ENCODE peak calls at places on chromosomes 6 and 20, in five cellular contexts. G, D, S, A and F are unnamed samples.

GRCh38 chr6:157428418-157429202 is 47.6 kb downstream of the ZDHHC14 start:
- DNase-seq in A (no peak), D (no peak), G (no peak), S (peak), F (no peak)

GRCh38 chr6:34982424-34982852 is 93.4 kb downstream of the ANKS1A start:
- DNase-seq in D (peak), A (no peak), S (peak), G (peak), F (peak)

GRCh38 chr20:41888434-41888833 is 270.3 kb upstream of the CHD6 start:
- DNase-seq in G (no peak), A (no peak), S (no peak), D (no peak), F (no peak)

GRCh38 chr20:46559001-46559400 is 8.5 kb upstream of the OCSTAMP start:
- DNase-seq in A (no peak), G (no peak), S (no peak), D (no peak), F (no peak)

GRCh38 chr6:2110504-2110903 is 134.9 kb downstream of the GMDS start:
- DNase-seq in G (peak), S (no peak), D (peak), A (no peak), F (no peak)

GRCh38 chr6:30264731-30265130 is 51.5 kb upstream of the TRIM26 start:
- DNase-seq in G (no peak), A (no peak), S (no peak), D (no peak), F (no peak)

GRCh38 chr20:39961667-39962066 is 727.4 kb downstream of the MAFB start:
- DNase-seq in A (no peak), G (no peak), S (no peak), D (no peak), F (no peak)

GRCh38 chr6:27547157-27548075 is 74.5 kb upstream of the ZNF184 start:
- DNase-seq in A (no peak), S (peak), D (peak), G (peak), F (peak)

GRCh38 chr6:32954983-32955802 is 2.3 kb upstream of the HLA-DMA start:
- DNase-seq in D (peak), A (peak), S (peak), G (no peak), F (peak)

GRCh38 chr20:9392892-9393857 is 121.2 kb upstream of the LAMP5 start:
- DNase-seq in A (peak), G (peak), D (peak), S (peak), F (peak)

GRCh38 chr20:20369353-20370086 is 1.6 kb downstream of the INSM1 start:
- DNase-seq in A (no peak), G (no peak), D (no peak), S (no peak), F (no peak)

GRCh38 chr6:130120731-130121130 is 102.0 kb downstream of the SAMD3 start:
- DNase-seq in G (no peak), S (no peak), D (no peak), A (no peak), F (no peak)

GRCh38 chr6:28225056-28225834 is at the start of gene ZSCAN9:
- DNase-seq in A (no peak), D (peak), S (peak), G (peak), F (peak)

GRCh38 chr20:11431613-11432012 is 486.1 kb upstream of the BTBD3 start:
- DNase-seq in S (no peak), D (no peak), G (no peak), A (no peak), F (no peak)

GRCh38 chr20:47713163-47713562 is 72.1 kb downstream of the SULF2 start:
- DNase-seq in D (no peak), S (peak), A (no peak), G (no peak), F (no peak)

GRCh38 chr6:28005975-28006374 is 48.9 kb downstream of the OR2B6 start:
- DNase-seq in A (no peak), D (no peak), S (no peak), G (no peak), F (no peak)

GRCh38 chr6:51654647-51655046 is 432.8 kb downstream of the PKHD1 start:
- DNase-seq in D (no peak), A (no peak), G (no peak), S (no peak), F (no peak)

GRCh38 chr20:25198663-25199363 is 3.3 kb downstream of the ENTPD6 start:
- DNase-seq in G (no peak), D (no peak), S (no peak), A (peak), F (no peak)

GRCh38 chr6:101281266-101281665 is 112.2 kb upstream of the GRIK2 start:
- DNase-seq in A (no peak), S (no peak), D (no peak), G (no peak), F (no peak)

GRCh38 chr6:37456816-37457560 is 24.0 kb downstream of the CMTR1 start:
- DNase-seq in S (no peak), D (no peak), G (no peak), A (no peak), F (no peak)

GRCh38 chr20:48965189-48965910 is 43.8 kb downstream of the ARFGEF2 start:
- DNase-seq in D (no peak), A (no peak), G (no peak), S (no peak), F (no peak)

GRCh38 chr6:13725052-13725451 is 13.4 kb upstream of the RANBP9 start:
- DNase-seq in A (no peak), G (no peak), S (no peak), D (no peak), F (no peak)

GRCh38 chr20:32804022-32804715 is 15.6 kb upstream of the MAPRE1 start:
- DNase-seq in D (no peak), A (no peak), G (no peak), S (no peak), F (no peak)

GRCh38 chr6:118551673-118552063 is 3.6 kb downstream of the PLN start:
- DNase-seq in G (no peak), S (no peak), D (peak), A (no peak), F (peak)

GRCh38 chr6:137216875-137217553 is 2.2 kb downstream of the IFNGR1 start:
- DNase-seq in G (no peak), D (no peak), A (no peak), S (peak), F (no peak)

GRCh38 chr20:54148947-54149764 is 24.6 kb downstream of the CYP24A1 start:
- DNase-seq in S (peak), G (no peak), A (no peak), D (no peak), F (no peak)

GRCh38 chr20:11851646-11852045 is 66.0 kb upstream of the BTBD3 start:
- DNase-seq in G (no peak), D (no peak), A (no peak), S (no peak), F (no peak)

GRCh38 chr6:93164781-93165180 is 254.6 kb downstream of the EPHA7 start:
- DNase-seq in G (no peak), D (no peak), A (no peak), S (no peak), F (no peak)

GRCh38 chr20:51562027-51562333 is 19.5 kb upstream of the NFATC2 start:
- DNase-seq in G (no peak), A (no peak), D (no peak), S (no peak), F (no peak)

GRCh38 chr6:149723771-149724417 is 6.0 kb upstream of the LATS1 start:
- DNase-seq in A (peak), S (peak), G (peak), D (peak), F (peak)

GRCh38 chr20:4894409-4894808 is 106.9 kb downstream of the SLC23A2 start:
- DNase-seq in S (no peak), A (no peak), G (no peak), D (no peak), F (no peak)

GRCh38 chr20:13353261-13353945 is 132.3 kb downstream of the ISM1 start:
- DNase-seq in A (no peak), G (no peak), D (no peak), S (no peak), F (no peak)

GRCh38 chr6:95431637-95432228 is 145.6 kb upstream of the MANEA start:
- DNase-seq in D (peak), A (peak), G (peak), S (peak), F (peak)

GRCh38 chr6:10014561-10014960 is 400.3 kb downstream of the TFAP2A start:
- DNase-seq in S (no peak), A (no peak), D (no peak), G (no peak), F (no peak)

GRCh38 chr6:112986270-112986669 is 639.1 kb downstream of the RFPL4B start:
- DNase-seq in D (no peak), A (no peak), G (no peak), S (no peak), F (no peak)

GRCh38 chr6:131999545-132000146 is 48.5 kb upstream of the CCN2 start:
- DNase-seq in D (no peak), S (no peak), A (no peak), G (no peak), F (no peak)
- H3K4me2 ChIP-seq in D (no peak), S (no peak), A (no peak), G (no peak), F (no peak)

GRCh38 chr6:111722220-111722731 is 116.6 kb upstream of the TRAF3IP2 start:
- DNase-seq in D (peak), A (no peak), G (no peak), S (no peak), F (no peak)
- H3K4me2 ChIP-seq in D (no peak), A (no peak), G (no peak), S (no peak), F (peak)

DNA sequence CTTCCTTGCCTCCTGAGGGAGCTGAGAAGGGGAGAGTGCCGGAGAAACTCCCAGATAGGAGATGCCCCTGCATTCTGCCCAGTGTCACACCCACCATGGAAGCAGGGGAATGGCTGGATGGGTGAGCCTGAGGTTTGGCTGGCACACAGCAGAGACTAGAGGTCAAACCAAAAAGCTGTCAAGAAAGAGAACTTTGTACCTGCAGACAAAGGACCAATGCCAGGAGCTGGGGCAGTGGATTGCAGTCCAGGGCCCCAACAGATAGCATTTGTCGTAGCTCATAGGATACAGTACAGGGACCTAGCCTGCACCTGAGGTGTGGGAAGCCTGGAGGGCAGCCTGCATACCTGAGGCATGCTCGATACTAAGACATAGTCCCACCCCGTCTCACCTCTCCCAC is 106.1 kb upstream of the GLP1R start:
- DNase-seq in G (no peak), S (no peak), D (no peak), A (no peak), F (no peak)
- H3K4me2 ChIP-seq in G (no peak), S (no peak), D (no peak), A (no peak), F (no peak)

DNA sequence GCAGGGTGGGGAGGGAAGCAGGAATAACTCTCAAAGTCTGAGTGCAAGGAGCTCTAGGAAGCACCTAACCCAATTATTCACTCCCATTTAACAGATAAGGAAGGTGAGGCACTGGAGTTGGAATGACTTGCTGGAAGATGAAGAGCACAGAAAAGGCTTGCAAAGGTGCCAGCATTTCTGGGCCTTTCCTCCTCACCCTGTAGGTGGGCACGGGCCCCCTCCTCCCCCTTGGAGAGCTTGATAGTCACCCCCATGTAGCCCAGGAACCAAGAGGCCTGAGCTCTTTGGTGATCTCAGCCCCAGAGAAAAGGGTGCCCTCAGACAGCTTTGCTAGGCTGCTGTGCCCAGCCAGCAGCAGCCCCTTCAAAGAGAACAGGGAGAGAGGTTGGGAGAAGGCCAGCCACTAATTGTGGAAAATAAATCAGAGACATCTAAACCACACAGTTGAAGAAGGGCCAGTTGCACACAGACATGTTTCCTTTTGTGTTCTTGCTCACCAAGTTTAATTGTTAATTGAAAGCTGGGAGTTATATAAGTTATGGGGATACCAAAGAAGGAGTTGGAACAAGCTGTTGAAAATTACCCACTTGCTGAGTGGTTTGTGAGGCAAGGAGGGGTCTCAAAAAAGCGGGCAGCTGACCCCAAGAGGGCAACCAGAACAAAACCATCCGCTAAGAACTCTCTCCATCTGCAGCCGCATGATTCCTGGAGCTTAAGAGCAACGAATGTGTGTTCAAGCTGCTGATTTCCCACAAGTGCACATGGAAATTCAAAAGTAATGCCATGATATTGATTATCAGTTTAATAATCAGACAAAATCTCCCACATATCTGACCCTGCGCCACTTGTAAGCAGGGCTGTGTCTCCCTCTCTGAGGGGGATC is 77.0 kb downstream of the MRPL14 start:
- DNase-seq in S (no peak), G (no peak), D (peak), A (no peak), F (no peak)
- H3K4me2 ChIP-seq in S (no peak), G (no peak), D (no peak), A (no peak), F (no peak)

GRCh38 chr6:12613819-12614218 is 102.7 kb upstream of the PHACTR1 start:
- DNase-seq in G (no peak), S (no peak), D (no peak), A (no peak), F (no peak)
- H3K4me2 ChIP-seq in G (no peak), S (no peak), D (no peak), A (no peak), F (no peak)